ENCODE peak calls at places on chromosomes 5 and 9, in ten cellular contexts. M, B, L, U, D, S, O, W, A and V are unnamed samples. For H3K4me1, the result is how much of the 10 kb centered on the place peaks cover.

GRCh38 chr5:32280656-32281081 is 32.1 kb downstream of the MTMR12 start:
- DNase-seq in L (no peak), O (no peak), W (no peak), A (no peak), S (no peak), B (no peak), U (no peak), D (no peak), M (no peak), V (no peak)

GRCh38 chr5:33441241-33441844 is 578 bp downstream of the TARS1 start:
- DNase-seq in B (peak), M (peak), S (no peak), L (no peak), D (peak), U (no peak), A (peak), W (no peak), O (no peak), V (no peak)

GRCh38 chr9:118170032-118170955 is 466.1 kb downstream of the TLR4 start:
- DNase-seq in S (no peak), W (no peak), M (no peak), L (peak), U (peak), B (no peak), D (no peak), O (no peak), A (peak), V (no peak)

GRCh38 chr5:9015250-9015936 is 530.5 kb downstream of the SEMA5A start:
- DNase-seq in A (no peak), W (no peak), O (no peak), L (no peak), D (no peak), B (no peak), M (no peak), U (no peak), S (no peak), V (no peak)

GRCh38 chr9:18591261-18591660 is 117.3 kb downstream of the ADAMTSL1 start:
- DNase-seq in D (no peak), M (no peak), W (no peak), L (no peak), A (no peak), O (no peak), B (no peak), U (no peak), S (no peak), V (no peak)

GRCh38 chr9:20397348-20397747 is 225.0 kb downstream of the MLLT3 start:
- DNase-seq in B (no peak), S (no peak), A (no peak), L (no peak), W (no peak), U (no peak), M (no peak), O (no peak), D (no peak), V (no peak)

GRCh38 chr5:11322133-11322532 is 561.1 kb upstream of the DAP start:
- DNase-seq in S (no peak), L (no peak), W (no peak), B (no peak), O (no peak), M (no peak), D (no peak), A (no peak), U (no peak), V (no peak)

GRCh38 chr9:77647659-77648457 is at the start of gene GNA14:
- DNase-seq in B (no peak), U (peak), D (no peak), W (peak), S (peak), O (no peak), M (no peak), L (peak), A (no peak), V (no peak)

GRCh38 chr5:94524841-94525697 is 93.3 kb downstream of the KIAA0825 start:
- DNase-seq in B (no peak), A (peak), L (no peak), M (peak), D (no peak), O (no peak), W (no peak), S (no peak), U (no peak), V (no peak)

GRCh38 chr5:154176191-154176590 is 14.3 kb upstream of the GALNT10 start:
- DNase-seq in D (no peak), L (no peak), U (no peak), M (no peak), W (no peak), S (no peak), O (no peak), B (no peak), A (no peak), V (no peak)

GRCh38 chr9:93223241-93224180 is 39.6 kb downstream of the WNK2 start:
- DNase-seq in D (peak), W (no peak), O (no peak), A (peak), B (no peak), U (peak), S (no peak), M (peak), L (no peak), V (no peak)

GRCh38 chr9:4167728-4168127 is 132.1 kb downstream of the GLIS3 start:
- DNase-seq in U (no peak), A (no peak), D (no peak), W (no peak), M (no peak), S (no peak), L (no peak), B (no peak), O (no peak), V (no peak)

GRCh38 chr5:160045004-160045403 is 36.1 kb downstream of the TTC1 start:
- DNase-seq in A (no peak), O (no peak), L (no peak), S (no peak), B (no peak), U (no peak), M (no peak), D (no peak), W (no peak), V (no peak)

GRCh38 chr9:108953983-108954574 is 19.9 kb downstream of the ABITRAM start:
- DNase-seq in W (no peak), U (no peak), M (peak), O (no peak), L (no peak), S (no peak), A (peak), D (no peak), B (no peak), V (no peak)

GRCh38 chr9:121699271-121700164 is 48.1 kb downstream of the DAB2IP start:
- DNase-seq in D (peak), O (no peak), M (no peak), W (peak), B (no peak), S (peak), A (no peak), L (peak), U (peak), V (peak)

GRCh38 chr9:101093620-101094019 is 65.1 kb downstream of the PLPPR1 start:
- DNase-seq in B (no peak), L (no peak), U (no peak), W (no peak), A (no peak), D (no peak), M (no peak), O (no peak), S (no peak), V (no peak)

GRCh38 chr5:148394587-148395019 is 10.8 kb downstream of the FBXO38 start:
- DNase-seq in B (no peak), L (no peak), S (no peak), U (no peak), D (no peak), M (no peak), A (no peak), W (no peak), O (no peak), V (no peak)

GRCh38 chr9:21450733-21451394 is 10.6 kb downstream of the IFNA1 start:
- DNase-seq in U (no peak), W (no peak), O (no peak), D (no peak), M (no peak), A (no peak), S (no peak), L (no peak), B (no peak), V (no peak)

GRCh38 chr5:112492291-112492690 is 73.2 kb upstream of the EPB41L4A start:
- DNase-seq in B (no peak), L (peak), M (peak), U (peak), W (peak), D (peak), O (no peak), A (peak), S (no peak), V (peak)

GRCh38 chr9:117485176-117485575 is 70.3 kb upstream of the ASTN2 start:
- DNase-seq in U (no peak), B (no peak), M (no peak), W (no peak), D (no peak), O (no peak), S (no peak), A (no peak), L (no peak), V (no peak)

GRCh38 chr9:4117835-4118610 is 181.8 kb downstream of the GLIS3 start:
- DNase-seq in S (peak), O (no peak), B (no peak), M (no peak), W (no peak), A (no peak), D (no peak), L (peak), U (no peak), V (no peak)

GRCh38 chr9:94805585-94805984 is 79.1 kb downstream of the AOPEP start:
- DNase-seq in L (no peak), W (no peak), S (no peak), M (peak), O (no peak), U (no peak), D (no peak), A (peak), B (no peak), V (no peak)

GRCh38 chr5:34031117-34031516 is 11.9 kb downstream of the C1QTNF3 start:
- DNase-seq in D (no peak), L (no peak), U (no peak), M (no peak), B (no peak), W (no peak), O (no peak), S (no peak), A (no peak), V (no peak)

GRCh38 chr9:134393582-134394280 is 67.5 kb downstream of the RXRA start:
- DNase-seq in A (no peak), L (no peak), U (no peak), M (no peak), S (no peak), D (no peak), W (no peak), B (no peak), O (no peak), V (no peak)

GRCh38 chr5:180370861-180371641 is 17.9 kb upstream of the GFPT2 start:
- DNase-seq in W (no peak), L (no peak), D (no peak), B (peak), S (no peak), M (no peak), A (no peak), O (no peak), U (no peak), V (no peak)

GRCh38 chr5:129716235-129717030 is 31.5 kb upstream of the MINAR2 start:
- DNase-seq in A (no peak), L (no peak), U (no peak), W (no peak), M (no peak), O (no peak), B (no peak), D (no peak), S (no peak), V (no peak)

GRCh38 chr9:85727500-85727899 is 14.3 kb downstream of the AGTPBP1 start:
- DNase-seq in U (no peak), A (no peak), L (no peak), S (no peak), B (no peak), M (no peak), O (no peak), W (no peak), D (no peak), V (no peak)

GRCh38 chr5:72209515-72210115 is 102.3 kb downstream of the MAP1B start:
- DNase-seq in O (no peak), W (no peak), U (no peak), S (no peak), D (no peak), A (no peak), M (no peak), L (no peak), B (no peak), V (no peak)

GRCh38 chr9:94717656-94718225 is 8.8 kb upstream of the AOPEP start:
- DNase-seq in W (no peak), M (no peak), A (no peak), O (no peak), U (no peak), L (no peak), D (no peak), S (no peak), B (no peak), V (no peak)

GRCh38 chr5:149893403-149893931 is 51.1 kb downstream of the PDE6A start:
- DNase-seq in A (no peak), M (no peak), D (no peak), W (no peak), B (no peak), U (no peak), O (no peak), S (no peak), L (no peak), V (no peak)

GRCh38 chr5:120817044-120817985 is 353.2 kb downstream of the PRR16 start:
- DNase-seq in W (no peak), O (no peak), S (no peak), U (no peak), A (no peak), L (peak), D (no peak), B (no peak), M (no peak), V (no peak)

GRCh38 chr9:107539427-107540154 is 50.0 kb upstream of the KLF4 start:
- DNase-seq in S (no peak), L (no peak), U (no peak), M (no peak), D (no peak), A (no peak), O (no peak), B (peak), W (no peak), V (no peak)

GRCh38 chr5:180157866-180158265 is 51.1 kb downstream of the RASGEF1C start:
- DNase-seq in O (no peak), L (peak), W (no peak), A (no peak), S (no peak), U (no peak), D (no peak), M (no peak), B (no peak), V (peak)

GRCh38 chr9:90642570-90643539 is at the start of gene DIRAS2:
- DNase-seq in U (peak), M (peak), B (no peak), A (peak), D (peak), S (no peak), L (peak), W (peak), O (no peak), V (peak)
- TF ChIP-seq POLR2A in U (no peak), M (no peak), B (no peak), A (no peak), D (peak), S (no peak), L (no peak), W (no peak), O (no peak), V (no peak)

GRCh38 chr9:6681957-6682501 is 36.5 kb upstream of the GLDC start:
- DNase-seq in D (peak), U (no peak), O (peak), S (peak), B (no peak), M (no peak), A (no peak), L (no peak), W (peak), V (no peak)
- H3K4me1 ChIP-seq in D (under half), U (under half), O (under half), S (under half), B (under half), M (under half), A (under half), L (under half), W (under half), V (under half)

GRCh38 chr5:140363631-140364471 is 3.9 kb downstream of the SLC4A9 start:
- DNase-seq in L (no peak), B (no peak), D (no peak), W (no peak), A (no peak), O (no peak), S (no peak), M (no peak), U (no peak), V (no peak)

GRCh38 chr5:140364472-140364765 is 4.4 kb downstream of the SLC4A9 start:
- DNase-seq in A (no peak), W (no peak), L (no peak), M (no peak), B (no peak), O (no peak), U (no peak), S (no peak), D (no peak), V (no peak)

GRCh38 chr5:140361901-140362300 is 1.9 kb downstream of the SLC4A9 start:
- DNase-seq in S (no peak), M (no peak), O (no peak), W (no peak), U (no peak), B (no peak), L (no peak), D (no peak), A (no peak), V (no peak)

GRCh38 chr5:140362311-140362710 is 2.3 kb downstream of the SLC4A9 start:
- DNase-seq in W (no peak), B (no peak), U (no peak), D (no peak), M (no peak), A (no peak), S (no peak), O (no peak), L (no peak), V (no peak)

GRCh38 chr5:140362875-140363630 is 3.1 kb downstream of the SLC4A9 start:
- DNase-seq in M (peak), B (peak), S (peak), W (peak), D (peak), O (no peak), A (peak), L (peak), U (peak), V (peak)
- H3K4me3 ChIP-seq in M (peak), B (no peak), S (no peak), W (no peak), D (no peak), O (peak), A (peak), L (peak), U (peak), V (peak)

GRCh38 chr5:138463335-138464017 is 1.8 kb upstream of the EGR1 start:
- DNase-seq in B (no peak), D (peak), O (no peak), L (no peak), A (no peak), U (no peak), S (peak), M (no peak), W (peak), V (peak)

GRCh38 chr5:138464018-138464387 is 1.3 kb upstream of the EGR1 start:
- DNase-seq in U (peak), D (peak), S (peak), A (peak), W (peak), B (peak), L (peak), O (peak), M (peak), V (peak)

GRCh38 chr5:138466058-138466899 is 1.0 kb downstream of the EGR1 start:
- DNase-seq in S (no peak), M (no peak), L (no peak), D (peak), O (peak), W (peak), B (no peak), A (no peak), U (no peak), V (peak)

GRCh38 chr5:138465288-138466057 is at the start of gene EGR1:
- DNase-seq in B (peak), W (peak), L (peak), A (peak), M (peak), S (peak), O (no peak), U (peak), D (peak), V (peak)

DNA sequence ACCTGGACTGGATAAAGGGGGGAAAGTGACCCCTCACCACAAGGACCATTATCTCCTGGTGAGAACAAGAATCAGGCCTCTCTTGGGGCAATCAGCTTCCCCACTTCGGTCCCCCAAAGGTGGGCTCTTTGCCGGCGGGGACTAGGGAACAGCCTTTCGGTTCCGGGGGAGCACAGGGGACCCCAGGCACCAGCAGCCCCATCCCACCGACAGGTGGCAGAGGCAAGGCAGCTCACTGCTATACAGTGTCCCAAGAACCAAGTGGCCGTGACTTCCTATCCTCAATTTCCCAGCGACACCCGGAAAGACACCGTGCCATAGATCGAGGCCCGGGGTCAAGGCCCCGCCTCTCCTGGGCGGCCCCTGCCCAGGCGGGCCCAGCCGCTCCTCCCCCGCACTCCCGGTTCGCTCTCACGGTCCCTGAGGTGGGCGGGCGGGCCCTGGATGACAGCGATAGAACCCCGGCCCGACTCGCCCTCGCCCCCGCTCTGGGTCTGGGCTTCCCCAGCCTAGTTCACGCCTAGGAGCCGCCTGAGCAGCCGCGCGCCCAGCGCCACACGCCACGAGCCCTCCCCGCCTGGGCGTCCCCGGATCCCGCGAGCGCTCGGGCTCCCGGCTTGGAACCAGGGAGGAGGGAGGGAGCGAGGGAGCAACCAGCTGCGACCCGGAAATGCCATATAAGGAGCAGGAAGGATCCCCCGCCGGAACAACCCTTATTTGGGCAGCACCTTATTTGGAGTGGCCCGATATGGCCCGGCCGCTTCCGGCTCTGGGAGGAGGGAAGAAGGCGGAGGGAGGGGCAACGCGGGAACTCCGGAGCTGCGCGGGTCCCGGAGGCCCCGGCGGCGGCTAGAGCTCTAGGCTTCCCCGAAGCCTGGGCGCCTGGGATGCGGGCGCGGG is 641 bp upstream of the EGR1 start:
- DNase-seq in M (peak), A (peak), B (peak), D (peak), S (peak), L (peak), W (peak), U (peak), O (peak), V (peak)
- TF ChIP-seq POLR2A in M (peak), A (peak), B (peak), D (peak), S (peak), L (no peak), W (peak), U (peak), O (no peak), V (peak)

GRCh38 chr5:141848771-141849370 is 29.3 kb downstream of the PCDH1 start:
- DNase-seq in B (no peak), W (peak), M (no peak), S (peak), L (peak), D (peak), U (no peak), O (no peak), A (peak), V (peak)

GRCh38 chr5:141846031-141846430 is 32.2 kb downstream of the PCDH1 start:
- DNase-seq in M (no peak), W (no peak), A (no peak), S (no peak), D (no peak), U (no peak), L (no peak), O (no peak), B (no peak), V (no peak)

GRCh38 chr5:141843156-141843927 is 34.9 kb downstream of the PCDH1 start:
- DNase-seq in A (no peak), S (no peak), B (no peak), W (no peak), L (no peak), O (no peak), U (no peak), M (no peak), D (no peak), V (peak)

GRCh38 chr5:141844414-141845097 is 33.7 kb downstream of the PCDH1 start:
- DNase-seq in A (no peak), W (no peak), S (no peak), D (no peak), U (no peak), O (no peak), B (no peak), L (no peak), M (no peak), V (no peak)

GRCh38 chr5:141845371-141845821 is 32.8 kb downstream of the PCDH1 start:
- DNase-seq in W (no peak), D (no peak), A (no peak), B (no peak), S (no peak), M (no peak), U (no peak), L (no peak), O (no peak), V (no peak)
- H3K4me1 ChIP-seq in W (under half), D (under half), A (under half), B (under half), S (under half), M (under half), U (under half), L (half or more), O (under half), V (under half)

GRCh38 chr5:172455511-172456061 is 1.3 kb upstream of the SH3PXD2B start:
- DNase-seq in M (no peak), S (peak), B (no peak), D (no peak), A (no peak), L (peak), O (no peak), U (no peak), W (peak), V (no peak)
- H3K4me3 ChIP-seq in M (peak), S (no peak), B (no peak), D (no peak), A (no peak), L (no peak), O (no peak), U (no peak), W (no peak), V (peak)